ENCODE peak calls at places on chromosome 19, in six cellular contexts. Q, V, Y, W, K and U are unnamed samples.

GRCh38 chr19:19488875-19489690 is 26.3 kb downstream of the TSSK6 start:
- DNase-seq in Q (peak; percentile 80), V (peak; percentile 74), Y (peak; percentile 75), W (peak; percentile 20), K (peak; percentile 80), U (peak; percentile 82)

GRCh38 chr19:29812080-29812880 is 489 bp downstream of the CCNE1 start:
- DNase-seq in Q (peak; percentile 59), V (no peak), Y (no peak), W (no peak), K (peak; percentile 28), U (peak; percentile 71)

GRCh38 chr19:17234911-17235617 is 9.0 kb downstream of the OCEL1 start:
- DNase-seq in Q (no peak), V (no peak), Y (peak; percentile 49), W (peak; percentile 57), K (peak; percentile 85), U (peak; percentile 86)

GRCh38 chr19:2641332-2641698 is 61.2 kb downstream of the GNG7 start:
- DNase-seq in Q (no peak), V (no peak), Y (no peak), W (no peak), K (no peak), U (no peak)

GRCh38 chr19:55675661-55676354 is 782 bp downstream of the EPN1 start:
- DNase-seq in Q (no peak), V (no peak), Y (no peak), W (no peak), K (no peak), U (no peak)

GRCh38 chr19:29576761-29577661 is 29.1 kb upstream of the POP4 start:
- DNase-seq in Q (no peak), V (no peak), Y (no peak), W (no peak), K (no peak), U (no peak)

GRCh38 chr19:32255566-32256295 is 89.7 kb upstream of the ZNF507 start:
- DNase-seq in Q (no peak), V (no peak), Y (no peak), W (no peak), K (no peak), U (no peak)

GRCh38 chr19:45187421-45188100 is 9.0 kb downstream of the BLOC1S3 start:
- DNase-seq in Q (no peak), V (no peak), Y (peak; percentile 55), W (peak; percentile 41), K (peak; percentile 66), U (peak; percentile 67)

GRCh38 chr19:52992109-52993004 is 21.4 kb upstream of the ERVV-1 start:
- DNase-seq in Q (peak; percentile 15), V (no peak), Y (no peak), W (no peak), K (peak; percentile 23), U (peak; percentile 42)

GRCh38 chr19:48325265-48325910 is at the start of gene EMP3:
- DNase-seq in Q (peak; percentile 63), V (peak; percentile 77), Y (peak; percentile 70), W (no peak), K (peak; percentile 89), U (no peak)

GRCh38 chr19:41893899-41894298 is 10.9 kb downstream of the ARHGEF1 start:
- DNase-seq in Q (peak; percentile 31), V (no peak), Y (no peak), W (no peak), K (no peak), U (no peak)

GRCh38 chr19:2428756-2429711 is 1.6 kb upstream of the TIMM13 start:
- DNase-seq in Q (peak; percentile 22), V (no peak), Y (no peak), W (no peak), K (no peak), U (no peak)

GRCh38 chr19:1261863-1262686 is 7.1 kb upstream of the CIRBP start:
- DNase-seq in Q (no peak), V (no peak), Y (no peak), W (peak; percentile 11), K (no peak), U (no peak)

GRCh38 chr19:6048808-6049405 is 61.4 kb downstream of the RFX2 start:
- DNase-seq in Q (peak; percentile 82), V (peak; percentile 50), Y (peak; percentile 70), W (peak; percentile 68), K (peak; percentile 87), U (peak; percentile 91)

GRCh38 chr19:13095934-13096890 is 6.4 kb downstream of the LYL1 start:
- DNase-seq in Q (peak; percentile 86), V (no peak), Y (no peak), W (no peak), K (peak; percentile 90), U (peak; percentile 86)

GRCh38 chr19:6503407-6504201 is 1.5 kb upstream of the TUBB4A start:
- DNase-seq in Q (no peak), V (no peak), Y (no peak), W (no peak), K (peak; percentile 51), U (no peak)

GRCh38 chr19:21604941-21605548 is 99.6 kb downstream of the ZNF429 start:
- DNase-seq in Q (no peak), V (no peak), Y (no peak), W (peak; percentile 35), K (no peak), U (no peak)

GRCh38 chr19:15463865-15464371 is 426 bp downstream of the RASAL3 start:
- DNase-seq in Q (no peak), V (peak; percentile 55), Y (peak; percentile 54), W (no peak), K (no peak), U (no peak)

GRCh38 chr19:55250262-55251036 is 8.4 kb downstream of the PPP6R1 start:
- DNase-seq in Q (no peak), V (no peak), Y (no peak), W (no peak), K (no peak), U (no peak)

GRCh38 chr19:34213283-34213682 is 41.0 kb downstream of the LSM14A start:
- DNase-seq in Q (no peak), V (no peak), Y (no peak), W (no peak), K (no peak), U (no peak)

GRCh38 chr19:47110521-47111080 is 3.0 kb downstream of the ZC3H4 start:
- DNase-seq in Q (no peak), V (no peak), Y (no peak), W (no peak), K (no peak), U (no peak)

GRCh38 chr19:46387713-46388130 is 25.6 kb downstream of the CCDC8 start:
- DNase-seq in Q (no peak), V (no peak), Y (no peak), W (no peak), K (no peak), U (no peak)

GRCh38 chr19:56350416-56351045 is 35.9 kb upstream of the ZSCAN5A start:
- DNase-seq in Q (peak; percentile 41), V (peak; percentile 19), Y (peak; percentile 51), W (no peak), K (peak; percentile 33), U (peak; percentile 55)

GRCh38 chr19:23286477-23286876 is 36.3 kb upstream of the ZNF724 start:
- DNase-seq in Q (no peak), V (no peak), Y (peak; percentile 24), W (no peak), K (no peak), U (peak; percentile 26)

GRCh38 chr19:12785431-12786011 is 5.8 kb upstream of the JUNB start:
- DNase-seq in Q (no peak), V (no peak), Y (no peak), W (no peak), K (no peak), U (no peak)

GRCh38 chr19:11924886-11925583 is at the start of gene ZNF700:
- DNase-seq in Q (peak; percentile 94), V (peak; percentile 88), Y (peak; percentile 90), W (peak; percentile 90), K (peak; percentile 95), U (peak; percentile 94)

GRCh38 chr19:1132625-1133383 is 29.0 kb downstream of the GPX4 start:
- DNase-seq in Q (no peak), V (no peak), Y (no peak), W (no peak), K (no peak), U (no peak)

GRCh38 chr19:9878511-9879196 is 43.5 kb downstream of the PIN1 start:
- DNase-seq in Q (no peak), V (no peak), Y (no peak), W (no peak), K (no peak), U (no peak)

GRCh38 chr19:45357445-45357783 is 13.0 kb downstream of the ERCC2 start:
- DNase-seq in Q (no peak), V (no peak), Y (no peak), W (no peak), K (no peak), U (no peak)

GRCh38 chr19:35299523-35300339 is 7.8 kb downstream of the MAG start:
- DNase-seq in Q (no peak), V (no peak), Y (no peak), W (no peak), K (peak; percentile 99), U (peak; percentile 83)

GRCh38 chr19:12856684-12857083 is 18.4 kb downstream of the MAST1 start:
- DNase-seq in Q (no peak), V (no peak), Y (no peak), W (no peak), K (no peak), U (no peak)

GRCh38 chr19:17611462-17612244 is 56.2 kb downstream of the COLGALT1 start:
- DNase-seq in Q (no peak), V (no peak), Y (no peak), W (no peak), K (no peak), U (no peak)

GRCh38 chr19:4589579-4590410 is 30.3 kb upstream of the SEMA6B start:
- DNase-seq in Q (peak; percentile 70), V (peak; percentile 5), Y (no peak), W (no peak), K (peak; percentile 75), U (peak; percentile 74)

GRCh38 chr19:34837262-34837661 is 64.2 kb upstream of the ZNF599 start:
- DNase-seq in Q (no peak), V (no peak), Y (no peak), W (no peak), K (no peak), U (peak; percentile 89)

GRCh38 chr19:50321831-50322230 is 7.3 kb downstream of the KCNC3 start:
- DNase-seq in Q (no peak), V (no peak), Y (no peak), W (no peak), K (no peak), U (no peak)

GRCh38 chr19:54294539-54294938 is 13.6 kb upstream of the LILRB2 start:
- DNase-seq in Q (no peak), V (no peak), Y (no peak), W (no peak), K (no peak), U (no peak)

GRCh38 chr19:46134527-46134926 is 10.0 kb upstream of the IGFL3 start:
- DNase-seq in Q (no peak), V (no peak), Y (no peak), W (peak; percentile 33), K (no peak), U (no peak)

GRCh38 chr19:50501568-50502475 is 9.2 kb downstream of the JOSD2 start:
- DNase-seq in Q (peak; percentile 25), V (no peak), Y (no peak), W (no peak), K (no peak), U (no peak)

GRCh38 chr19:12052057-12052570 is 647 bp downstream of the ZNF878 start:
- DNase-seq in Q (no peak), V (no peak), Y (no peak), W (no peak), K (no peak), U (peak; percentile 33)

GRCh38 chr19:54149021-54149812 is 10.3 kb downstream of the LENG1 start:
- DNase-seq in Q (no peak), V (no peak), Y (no peak), W (no peak), K (no peak), U (no peak)